ENCODE peak calls at places on chromosomes 2 and 18, in seven cellular contexts. N is right cardiac atrium; G is NCI-H748 treated with DMSO at 0.1 percent for 48 hours; R is psoas muscle; Z is stimulated activated CD8-positive, alpha-beta memory T cell treated with anti-CD3 and anti-CD28 coated beads, Interleukin-15, amount 100 ng/mL, for 24 hours; F is EL; W is NCI-H1105. P is an unnamed sample.

GRCh38 chr18:79570266-79571201 is 109.1 kb upstream of the CTDP1 start:
- DNase-seq in N (peak), G (no peak), R (peak), Z (no peak), F (peak), W (no peak), P (no peak)

GRCh38 chr2:100299548-100299947 is 22.8 kb downstream of the LONRF2 start:
- DNase-seq in N (no peak), G (no peak), R (no peak), Z (no peak), F (no peak), W (no peak), P (no peak)

GRCh38 chr2:151498178-151498577 is 88.5 kb downstream of the RIF1 start:
- DNase-seq in N (no peak), G (no peak), R (no peak), Z (no peak), F (no peak), W (no peak), P (no peak)

GRCh38 chr18:59249186-59249774 is 24.0 kb downstream of the RAX start:
- DNase-seq in N (no peak), G (peak), R (no peak), Z (no peak), F (peak), W (peak), P (peak)

GRCh38 chr2:10297950-10298349 is 4.8 kb upstream of the HPCAL1 start:
- DNase-seq in N (no peak), G (no peak), R (peak), Z (no peak), F (peak), W (no peak), P (no peak)

GRCh38 chr2:17877811-17878221 is 651 bp upstream of the KCNS3 start:
- DNase-seq in N (no peak), G (peak), R (peak), Z (no peak), F (peak), W (no peak), P (peak)

GRCh38 chr18:11518788-11519685 is 90.4 kb upstream of the SLC35G4 start:
- DNase-seq in N (no peak), G (peak), R (no peak), Z (no peak), F (peak), W (peak), P (peak)

GRCh38 chr2:208252766-208253492 is 1.9 kb downstream of the IDH1 start:
- DNase-seq in N (no peak), G (no peak), R (no peak), Z (no peak), F (no peak), W (no peak), P (no peak)

GRCh38 chr2:136116111-136116812 is 1.7 kb downstream of the CXCR4 start:
- DNase-seq in N (peak), G (no peak), R (peak), Z (no peak), F (no peak), W (peak), P (peak)

GRCh38 chr2:96811916-96812315 is 4.2 kb upstream of the CNNM3 start:
- DNase-seq in N (peak), G (no peak), R (peak), Z (no peak), F (no peak), W (no peak), P (no peak)

GRCh38 chr2:12684471-12684936 is 32.2 kb upstream of the TRIB2 start:
- DNase-seq in N (no peak), G (no peak), R (no peak), Z (no peak), F (peak), W (no peak), P (no peak)

GRCh38 chr18:4453712-4454547 is 1.2 kb downstream of the DLGAP1 start:
- DNase-seq in N (no peak), G (no peak), R (peak), Z (no peak), F (no peak), W (no peak), P (peak)

GRCh38 chr2:20291106-20291564 is 59.5 kb downstream of the PUM2 start:
- DNase-seq in N (no peak), G (no peak), R (no peak), Z (no peak), F (peak), W (peak), P (peak)

GRCh38 chr2:168185583-168186274 is 61.7 kb downstream of the STK39 start:
- DNase-seq in N (no peak), G (peak), R (no peak), Z (no peak), F (no peak), W (no peak), P (no peak)

GRCh38 chr2:100853909-100854810 is 34.2 kb downstream of the NPAS2 start:
- DNase-seq in N (no peak), G (no peak), R (no peak), Z (no peak), F (no peak), W (no peak), P (no peak)

GRCh38 chr2:216426938-216427337 is 14.7 kb downstream of the SMARCAL1 start:
- DNase-seq in N (no peak), G (no peak), R (no peak), Z (no peak), F (peak), W (no peak), P (no peak)

GRCh38 chr2:1606421-1607235 is 137.7 kb downstream of the PXDN start:
- DNase-seq in N (no peak), G (no peak), R (no peak), Z (no peak), F (no peak), W (no peak), P (no peak)

GRCh38 chr18:58827425-58827824 is 37.3 kb upstream of the ZNF532 start:
- DNase-seq in N (no peak), G (no peak), R (no peak), Z (no peak), F (no peak), W (no peak), P (peak)

GRCh38 chr2:236028066-236028465 is 140.1 kb downstream of the GBX2 start:
- DNase-seq in N (no peak), G (no peak), R (no peak), Z (no peak), F (no peak), W (no peak), P (no peak)

GRCh38 chr18:50527636-50528307 is 32.1 kb upstream of the MAPK4 start:
- DNase-seq in N (no peak), G (no peak), R (no peak), Z (no peak), F (no peak), W (no peak), P (no peak)

GRCh38 chr2:40244251-40245010 is 207.5 kb downstream of the SLC8A1 start:
- DNase-seq in N (peak), G (peak), R (peak), Z (no peak), F (peak), W (no peak), P (peak)

GRCh38 chr18:54233228-54233625 is 8.8 kb upstream of the MBD2 start:
- DNase-seq in N (no peak), G (no peak), R (no peak), Z (no peak), F (no peak), W (no peak), P (no peak)

GRCh38 chr2:74944987-74945782 is 13.3 kb upstream of the POLE4 start:
- DNase-seq in N (no peak), G (no peak), R (no peak), Z (no peak), F (peak), W (no peak), P (no peak)

GRCh38 chr18:67483952-67484351 is 32.6 kb downstream of the DSEL start:
- DNase-seq in N (no peak), G (no peak), R (no peak), Z (no peak), F (peak), W (no peak), P (no peak)

GRCh38 chr18:54240629-54241107 is 16.2 kb upstream of the MBD2 start:
- DNase-seq in N (peak), G (no peak), R (peak), Z (no peak), F (no peak), W (no peak), P (no peak)

GRCh38 chr2:220574038-220574437 is 946.6 kb downstream of the SLC4A3 start:
- DNase-seq in N (no peak), G (no peak), R (no peak), Z (no peak), F (no peak), W (no peak), P (no peak)

GRCh38 chr18:65751145-65752085 is 603 bp downstream of the CDH7 start:
- DNase-seq in N (peak), G (peak), R (peak), Z (no peak), F (no peak), W (peak), P (peak)

GRCh38 chr2:238862701-238863100 is 14.8 kb downstream of the TWIST2 start:
- DNase-seq in N (no peak), G (no peak), R (no peak), Z (no peak), F (no peak), W (no peak), P (no peak)

GRCh38 chr2:153606623-153607022 is 128.1 kb upstream of the RPRM start:
- DNase-seq in N (no peak), G (no peak), R (no peak), Z (no peak), F (no peak), W (no peak), P (no peak)

GRCh38 chr2:199684168-199684567 is 166.8 kb downstream of the FTCDNL1 start:
- DNase-seq in N (no peak), G (no peak), R (no peak), Z (no peak), F (no peak), W (no peak), P (no peak)

GRCh38 chr2:213545964-213546363 is 261.7 kb downstream of the SPAG16 start:
- DNase-seq in N (no peak), G (peak), R (no peak), Z (no peak), F (no peak), W (no peak), P (no peak)

GRCh38 chr18:14958701-14959100 is 210.7 kb downstream of the ANKRD30B start:
- DNase-seq in N (no peak), G (no peak), R (no peak), Z (no peak), F (no peak), W (no peak), P (no peak)

GRCh38 chr18:41645600-41646360 is 309.3 kb upstream of the PIK3C3 start:
- DNase-seq in N (no peak), G (peak), R (no peak), Z (no peak), F (no peak), W (peak), P (no peak)

GRCh38 chr2:224909885-224910517 is 132.3 kb downstream of the DOCK10 start:
- DNase-seq in N (peak), G (peak), R (peak), Z (no peak), F (peak), W (no peak), P (peak)

GRCh38 chr18:27921904-27922541 is 254.9 kb downstream of the CDH2 start:
- DNase-seq in N (no peak), G (no peak), R (no peak), Z (no peak), F (peak), W (no peak), P (no peak)

GRCh38 chr2:7118606-7119503 is 201.6 kb downstream of the RNF144A start:
- DNase-seq in N (peak), G (peak), R (peak), Z (no peak), F (peak), W (no peak), P (peak)